ENCODE peak calls at places on chromosomes 4 and X, in five cellular contexts. L, O, S, N and U are unnamed samples.
A peak's percentile ranks its signal among the peaks of the same experiment; 100 is the strongest.

GRCh38 chr4:185656467-185656890 is 121.2 kb upstream of the PDLIM3 start:
- DNase-seq in N (no peak), O (no peak), L (peak; percentile 52), S (peak; percentile 66), U (no peak)

GRCh38 chrX:11792461-11793421 is 34.7 kb downstream of the MSL3 start:
- DNase-seq in N (peak; percentile 56), S (no peak), O (no peak), L (no peak), U (peak; percentile 81)

GRCh38 chrX:13109811-13110210 is 65.4 kb upstream of the FAM9C start:
- DNase-seq in O (no peak), N (no peak), S (peak; percentile 44), L (no peak), U (no peak)

GRCh38 chr4:152640058-152640921 is 39.5 kb downstream of the TMEM154 start:
- DNase-seq in O (peak; percentile 14), N (peak; percentile 35), L (no peak), S (no peak), U (no peak)

GRCh38 chr4:130738233-130738632 is 1642.3 kb downstream of the C4orf33 start:
- DNase-seq in L (peak; percentile 47), N (no peak), S (no peak), O (no peak), U (no peak)

GRCh38 chr4:87423313-87424031 is 1.1 kb downstream of the NUDT9 start:
- DNase-seq in N (peak; percentile 12), O (no peak), L (no peak), S (no peak), U (no peak)

GRCh38 chr4:76905521-76905920 is 7.6 kb upstream of the SOWAHB start:
- DNase-seq in L (no peak), S (peak; percentile 6), O (peak; percentile 18), N (no peak), U (no peak)

GRCh38 chr4:85302756-85303155 is 172.2 kb upstream of the ARHGAP24 start:
- DNase-seq in L (no peak), S (no peak), O (no peak), N (no peak), U (no peak)

GRCh38 chrX:133413218-133413925 is 1.9 kb downstream of the GPC4 start:
- DNase-seq in S (no peak), O (no peak), N (no peak), L (no peak), U (no peak)

GRCh38 chr4:164890691-164891090 is 13.7 kb downstream of the APELA start:
- DNase-seq in O (no peak), S (no peak), N (no peak), L (no peak), U (no peak)

GRCh38 chr4:19689511-19689910 is 562.2 kb upstream of the SLIT2 start:
- DNase-seq in L (no peak), S (peak; percentile 85), O (no peak), N (no peak), U (no peak)

GRCh38 chr4:26861434-26862186 is 969 bp downstream of the STIM2 start:
- DNase-seq in L (peak; percentile 45), O (peak; percentile 75), S (peak; percentile 77), N (peak; percentile 74), U (peak; percentile 84)

GRCh38 chr4:69760455-69760854 is at the start of gene SULT1B1:
- DNase-seq in L (no peak), O (peak; percentile 18), N (no peak), S (no peak), U (peak; percentile 55)

GRCh38 chrX:69424161-69424560 is 80.0 kb upstream of the NALF2 start:
- DNase-seq in S (peak; percentile 2), L (no peak), O (peak; percentile 39), N (no peak), U (no peak)

GRCh38 chr4:165133150-165133549 is 20.5 kb upstream of the TMEM192 start:
- DNase-seq in N (no peak), S (no peak), L (no peak), O (no peak), U (no peak)

GRCh38 chr4:158176108-158176507 is 3.3 kb upstream of the GASK1B start:
- DNase-seq in N (no peak), S (peak; percentile 16), L (peak; percentile 77), O (no peak), U (no peak)

GRCh38 chr4:174316954-174317353 is 33.2 kb downstream of the CEP44 start:
- DNase-seq in O (no peak), S (no peak), L (no peak), N (no peak), U (no peak)

GRCh38 chr4:47213106-47213505 is 181.7 kb downstream of the GABRB1 start:
- DNase-seq in S (no peak), L (no peak), O (no peak), N (no peak), U (no peak)

GRCh38 chr4:68079918-68080317 is 49.8 kb downstream of the TMPRSS11F start:
- DNase-seq in O (no peak), N (no peak), L (no peak), S (no peak), U (no peak)

GRCh38 chrX:43860646-43861370 is 21.4 kb downstream of the MAOB start:
- DNase-seq in L (peak; percentile 38), S (peak; percentile 15), O (no peak), N (peak; percentile 82), U (no peak)

GRCh38 chrX:114675365-114675764 is 91.5 kb downstream of the HTR2C start:
- DNase-seq in N (no peak), L (no peak), S (peak; percentile 8), O (no peak), U (no peak)

GRCh38 chr4:40749717-40750460 is at the start of gene NSUN7:
- DNase-seq in O (peak; percentile 79), N (peak; percentile 90), L (peak; percentile 64), S (no peak), U (peak; percentile 49)

GRCh38 chr4:87060957-87061356 is 126.1 kb downstream of the AFF1 start:
- DNase-seq in O (peak; percentile 94), L (no peak), N (no peak), S (peak; percentile 73), U (peak; percentile 49)

GRCh38 chr4:123453006-123453685 is 56.6 kb downstream of the SPRY1 start:
- DNase-seq in N (no peak), O (no peak), S (peak; percentile 40), L (no peak), U (no peak)

GRCh38 chr4:140296335-140296753 is 77.1 kb upstream of the SCOC start:
- DNase-seq in S (peak; percentile 86), O (peak; percentile 70), L (peak; percentile 43), N (peak; percentile 60), U (no peak)

GRCh38 chrX:68183612-68184214 is 249.6 kb downstream of the OPHN1 start:
- DNase-seq in O (peak; percentile 33), N (no peak), S (peak; percentile 42), L (no peak), U (no peak)